ENCODE peak calls at places on chromosomes 5 and 9, in seven cellular contexts. S, V, P, Y, K, I and J are unnamed samples.

GRCh38 chr5:135154197-135154596 is 120.2 kb upstream of the PITX1 start:
- DNase-seq in S (no peak), V (no peak), P (no peak), Y (no peak), K (no peak), I (no peak), J (no peak)

GRCh38 chr9:71755230-71755629 is 13.1 kb downstream of the CEMIP2 start:
- DNase-seq in S (no peak), V (no peak), P (no peak), Y (no peak), K (no peak), I (no peak), J (no peak)

GRCh38 chr9:122126340-122127333 is 32.9 kb downstream of the NDUFA8 start:
- DNase-seq in S (no peak), V (no peak), P (no peak), Y (no peak), K (no peak), I (no peak), J (no peak)

GRCh38 chr9:98796364-98797101 is at the start of gene ANKS6:
- DNase-seq in S (peak; percentile 87), V (peak; percentile 90), P (peak; percentile 76), Y (peak; percentile 88), K (peak; percentile 94), I (peak; percentile 51), J (peak; percentile 81)

GRCh38 chr5:139850423-139851016 is 54.9 kb downstream of the PSD2 start:
- DNase-seq in S (no peak), V (no peak), P (no peak), Y (no peak), K (no peak), I (no peak), J (no peak)

GRCh38 chr5:181168595-181169118 is 21.3 kb downstream of the OR2V2 start:
- DNase-seq in S (no peak), V (no peak), P (no peak), Y (no peak), K (peak; percentile 82), I (no peak), J (no peak)

GRCh38 chr9:136170291-136170901 is 34.5 kb downstream of the LHX3 start:
- DNase-seq in S (peak; percentile 55), V (peak; percentile 74), P (peak; percentile 25), Y (peak; percentile 87), K (peak; percentile 62), I (no peak), J (no peak)

GRCh38 chr5:60943624-60944023 is 1.2 kb downstream of the ERCC8 start:
- DNase-seq in S (no peak), V (no peak), P (no peak), Y (no peak), K (no peak), I (no peak), J (no peak)

GRCh38 chr5:36090033-36090432 is 23.4 kb upstream of the UGT3A2 start:
- DNase-seq in S (no peak), V (peak; percentile 16), P (no peak), Y (no peak), K (peak; percentile 64), I (no peak), J (no peak)

GRCh38 chr5:134018154-134018985 is 13.6 kb upstream of the VDAC1 start:
- DNase-seq in S (no peak), V (no peak), P (no peak), Y (no peak), K (peak; percentile 22), I (no peak), J (no peak)

GRCh38 chr5:8394965-8395364 is 526.0 kb downstream of the MTRR start:
- DNase-seq in S (no peak), V (no peak), P (no peak), Y (no peak), K (peak; percentile 60), I (no peak), J (no peak)

GRCh38 chr5:171306141-171306540 is 2.9 kb upstream of the TLX3 start:
- DNase-seq in S (no peak), V (no peak), P (no peak), Y (no peak), K (peak; percentile 83), I (no peak), J (no peak)

GRCh38 chr5:82421119-82421518 is 143.0 kb upstream of the RPS23 start:
- DNase-seq in S (no peak), V (no peak), P (no peak), Y (no peak), K (no peak), I (no peak), J (no peak)